ENCODE peak calls at places on chromosome 14, in seven cellular contexts. L is A549; Z is IMR-90; F is fibroblast of lung; Q is Karpas-422; P is activated T-helper 1 cell treated with anti-CD3 and anti-CD28 coated beads, Interleukin-12 subunit alpha, Interleukin-12 subunit beta, Interleukin-2, Interleukin-4 antibody, amounts not matched to agents 30 ng/mL and 10 ng/mL and 1 ng/mL, durations not matched to agents 14 hours and 24 hours and 36 hours; Y is stimulated activated CD8-positive, alpha-beta memory T cell treated with anti-CD3 and anti-CD28 coated beads, Interleukin-2, amount 100 ng/mL, for 1 hour. G is an unnamed sample.
A peak's percentile ranks its signal among the peaks of the same experiment; 100 is the strongest.

GRCh38 chr14:74459289-74459946 is 33.4 kb upstream of the SYNDIG1L start:
- DNase-seq in L (peak; percentile 48), Z (peak; percentile 69), F (peak; percentile 51), Q (peak; percentile 79), P (no peak), Y (no peak), G (peak; percentile 64)

GRCh38 chr14:28651148-28651547 is 115.4 kb upstream of the FOXG1 start:
- DNase-seq in L (no peak), Z (peak; percentile 5), F (peak; percentile 49), Q (no peak), P (no peak), Y (no peak), G (peak; percentile 45)

GRCh38 chr14:73754911-73755360 is 40.8 kb upstream of the PNMA1 start:
- DNase-seq in L (no peak), Z (peak; percentile 54), F (peak; percentile 64), Q (no peak), P (no peak), Y (no peak), G (peak; percentile 64)

GRCh38 chr14:44339862-44340261 is 167.2 kb downstream of the FSCB start:
- DNase-seq in L (no peak), Z (no peak), F (no peak), Q (no peak), P (no peak), Y (no peak), G (no peak)

GRCh38 chr14:105307052-105307727 is 6.4 kb upstream of the BRF1 start:
- DNase-seq in L (no peak), Z (no peak), F (no peak), Q (peak; percentile 58), P (no peak), Y (no peak), G (no peak)

GRCh38 chr14:61631044-61631692 is 64.1 kb upstream of the HIF1A start:
- DNase-seq in L (no peak), Z (no peak), F (no peak), Q (no peak), P (no peak), Y (no peak), G (no peak)

GRCh38 chr14:44981198-44981597 is 19.2 kb downstream of the TOGARAM1 start:
- DNase-seq in L (no peak), Z (no peak), F (no peak), Q (peak; percentile 77), P (no peak), Y (no peak), G (no peak)

GRCh38 chr14:93753647-93754046 is 34.6 kb downstream of the PRIMA1 start:
- DNase-seq in L (no peak), Z (no peak), F (no peak), Q (no peak), P (no peak), Y (no peak), G (no peak)

GRCh38 chr14:49497725-49498348 is 88.3 kb downstream of the RPS29 start:
- DNase-seq in L (peak; percentile 77), Z (peak; percentile 74), F (peak; percentile 81), Q (peak; percentile 94), P (peak; percentile 2), Y (no peak), G (peak; percentile 85)

GRCh38 chr14:59275668-59276067 is 87.2 kb downstream of the DAAM1 start:
- DNase-seq in L (peak; percentile 53), Z (peak; percentile 93), F (peak; percentile 88), Q (no peak), P (no peak), Y (no peak), G (peak; percentile 90)

GRCh38 chr14:69693145-69693544 is 73.8 kb upstream of the SRSF5 start:
- DNase-seq in L (no peak), Z (no peak), F (peak; percentile 66), Q (peak; percentile 94), P (no peak), Y (no peak), G (no peak)

GRCh38 chr14:55141812-55142211 is 12.8 kb downstream of the LGALS3 start:
- DNase-seq in L (no peak), Z (no peak), F (no peak), Q (no peak), P (no peak), Y (no peak), G (no peak)

GRCh38 chr14:35416108-35416750 is 11.7 kb upstream of the NFKBIA start:
- DNase-seq in L (no peak), Z (no peak), F (no peak), Q (no peak), P (peak; percentile 72), Y (no peak), G (no peak)

GRCh38 chr14:26163761-26164160 is 434.1 kb downstream of the NOVA1 start:
- DNase-seq in L (peak; percentile 28), Z (peak; percentile 20), F (peak; percentile 60), Q (no peak), P (no peak), Y (no peak), G (peak; percentile 75)

GRCh38 chr14:100313045-100313400 is 6.8 kb upstream of the SLC25A29 start:
- DNase-seq in L (no peak), Z (no peak), F (no peak), Q (no peak), P (no peak), Y (no peak), G (no peak)

GRCh38 chr14:101723061-101723595 is 38.4 kb upstream of the PPP2R5C start:
- DNase-seq in L (no peak), Z (no peak), F (no peak), Q (no peak), P (no peak), Y (no peak), G (no peak)

GRCh38 chr14:54440454-54440853 is 720 bp downstream of the CNIH1 start:
- DNase-seq in L (no peak), Z (peak; percentile 10), F (no peak), Q (no peak), P (no peak), Y (no peak), G (peak; percentile 23)

GRCh38 chr14:100557658-100558057 is 29.6 kb downstream of the BEGAIN start:
- DNase-seq in L (no peak), Z (peak; percentile 18), F (no peak), Q (no peak), P (no peak), Y (no peak), G (no peak)

GRCh38 chr14:52877628-52878027 is 73.2 kb downstream of the FERMT2 start:
- DNase-seq in L (no peak), Z (peak; percentile 72), F (peak; percentile 79), Q (no peak), P (no peak), Y (no peak), G (peak; percentile 76)

GRCh38 chr14:100640481-100641273 is 53.5 kb upstream of the BEGAIN start:
- DNase-seq in L (no peak), Z (peak; percentile 28), F (no peak), Q (no peak), P (peak; percentile 79), Y (peak; percentile 43), G (no peak)

G was measured in fibroblast of pulmonary artery.